ENCODE peak calls at places on chromosomes 7 and 10, in five cellular contexts. One of them, this sample, is unnamed.

GRCh38 chr10:299512-299911 is 164.3 kb downstream of the ZMYND11 start:
- DNase-seq in GM23248: no peak
- DNase-seq in brain microvascular endothelial cell: no peak
- DNase-seq in heart right ventricle: no peak
- DNase-seq in left lung: no peak
- DNase-seq in this sample: no peak

GRCh38 chr7:128361463-128362441 is at the start of gene PRRT4:
- DNase-seq in GM23248: peak; percentile 60
- DNase-seq in brain microvascular endothelial cell: no peak
- DNase-seq in heart right ventricle: no peak
- DNase-seq in left lung: no peak
- DNase-seq in this sample: no peak

GRCh38 chr10:43047288-43047970 is 29.4 kb upstream of the RET start:
- DNase-seq in GM23248: no peak
- DNase-seq in brain microvascular endothelial cell: no peak
- DNase-seq in heart right ventricle: no peak
- DNase-seq in left lung: no peak
- DNase-seq in this sample: no peak

GRCh38 chr7:7829667-7830066 is 111.3 kb upstream of the RPA3 start:
- DNase-seq in GM23248: no peak
- DNase-seq in brain microvascular endothelial cell: no peak
- DNase-seq in heart right ventricle: no peak
- DNase-seq in left lung: no peak
- DNase-seq in this sample: no peak

GRCh38 chr10:88755753-88756152 is 4.1 kb upstream of the LIPN start:
- DNase-seq in GM23248: no peak
- DNase-seq in brain microvascular endothelial cell: no peak
- DNase-seq in heart right ventricle: no peak
- DNase-seq in left lung: no peak
- DNase-seq in this sample: no peak

GRCh38 chr7:149830997-149831729 is 7.0 kb upstream of the ZNF862 start:
- DNase-seq in GM23248: no peak
- DNase-seq in brain microvascular endothelial cell: no peak
- DNase-seq in heart right ventricle: no peak
- DNase-seq in left lung: peak; percentile 22
- DNase-seq in this sample: no peak

GRCh38 chr7:154451480-154452457 is 399.6 kb downstream of the DPP6 start:
- DNase-seq in GM23248: no peak
- DNase-seq in brain microvascular endothelial cell: no peak
- DNase-seq in heart right ventricle: no peak
- DNase-seq in left lung: no peak
- DNase-seq in this sample: no peak

GRCh38 chr7:42691030-42691639 is 220.7 kb downstream of the C7orf25 start:
- DNase-seq in GM23248: peak; percentile 74
- DNase-seq in brain microvascular endothelial cell: peak; percentile 55
- DNase-seq in heart right ventricle: no peak
- DNase-seq in left lung: no peak
- DNase-seq in this sample: no peak

GRCh38 chr7:47337531-47337930 is 244.4 kb downstream of the TNS3 start:
- DNase-seq in GM23248: peak; percentile 36
- DNase-seq in brain microvascular endothelial cell: no peak
- DNase-seq in heart right ventricle: peak; percentile 42
- DNase-seq in left lung: no peak
- DNase-seq in this sample: no peak

GRCh38 chr7:32091608-32092210 is 21.5 kb upstream of the PDE1C start:
- DNase-seq in GM23248: peak; percentile 63
- DNase-seq in brain microvascular endothelial cell: no peak
- DNase-seq in heart right ventricle: no peak
- DNase-seq in left lung: no peak
- DNase-seq in this sample: no peak

GRCh38 chr7:70893422-70893821 is 238.5 kb upstream of the GALNT17 start:
- DNase-seq in GM23248: no peak
- DNase-seq in brain microvascular endothelial cell: no peak
- DNase-seq in heart right ventricle: no peak
- DNase-seq in left lung: no peak
- DNase-seq in this sample: no peak

GRCh38 chr10:1560535-1561192 is 176.7 kb downstream of the ADARB2 start:
- DNase-seq in GM23248: no peak
- DNase-seq in brain microvascular endothelial cell: no peak
- DNase-seq in heart right ventricle: no peak
- DNase-seq in left lung: no peak
- DNase-seq in this sample: no peak

GRCh38 chr7:474605-475424 is 44.8 kb downstream of the PDGFA start:
- DNase-seq in GM23248: no peak
- DNase-seq in brain microvascular endothelial cell: no peak
- DNase-seq in heart right ventricle: no peak
- DNase-seq in left lung: no peak
- DNase-seq in this sample: no peak

GRCh38 chr10:96637709-96638108 is 50.9 kb upstream of the TM9SF3 start:
- DNase-seq in GM23248: no peak
- DNase-seq in brain microvascular endothelial cell: no peak
- DNase-seq in heart right ventricle: no peak
- DNase-seq in left lung: no peak
- DNase-seq in this sample: no peak

DNA sequence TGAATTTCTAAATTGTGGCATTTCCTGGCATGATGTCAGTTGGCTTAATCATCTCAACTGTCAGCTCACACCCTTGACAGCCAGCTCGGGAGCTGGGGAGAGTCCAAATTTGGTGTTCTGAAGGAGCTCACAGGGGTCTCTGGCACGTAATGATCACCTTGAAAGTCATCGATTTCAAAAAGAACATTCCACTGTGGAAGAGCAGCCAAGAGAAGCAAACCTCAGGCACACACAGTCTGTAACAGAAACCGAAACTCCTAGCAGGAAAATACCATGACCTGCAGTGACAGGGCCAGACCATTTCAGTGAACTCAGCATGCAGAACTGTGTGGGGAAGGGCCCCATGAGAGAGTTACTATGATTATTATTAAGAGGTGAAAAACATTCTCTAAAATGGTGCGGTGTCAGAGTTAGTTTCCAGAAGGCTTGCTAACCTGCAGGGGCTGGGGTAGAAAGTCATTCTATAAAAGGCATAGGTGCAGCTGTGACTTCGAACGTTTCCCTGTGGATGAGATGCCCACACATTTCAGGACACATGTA is 26.4 kb upstream of the KLF6 start:
- DNase-seq in GM23248: peak; percentile 73
- DNase-seq in brain microvascular endothelial cell: peak; percentile 80
- DNase-seq in heart right ventricle: peak; percentile 54
- DNase-seq in left lung: no peak
- DNase-seq in this sample: no peak
- H3K27ac ChIP-seq in GM23248: peak overlapping the region; percentile 88
- H3K27ac ChIP-seq in brain microvascular endothelial cell: peak overlapping the region; percentile 92
- H3K27ac ChIP-seq in heart right ventricle: peak overlapping the region; percentile 88
- H3K27ac ChIP-seq in left lung: peak overlapping the region; percentile 87
- H3K27ac ChIP-seq in this sample: peak overlapping the region; percentile 20

GRCh38 chr10:106189254-106189653 is 975.3 kb downstream of the SORCS1 start:
- DNase-seq in GM23248: peak; percentile 50
- DNase-seq in brain microvascular endothelial cell: no peak
- DNase-seq in heart right ventricle: no peak
- DNase-seq in left lung: no peak
- DNase-seq in this sample: peak; percentile 17
- H3K27ac ChIP-seq in GM23248: no peak overlapping the region
- H3K27ac ChIP-seq in brain microvascular endothelial cell: no peak overlapping the region
- H3K27ac ChIP-seq in heart right ventricle: no peak overlapping the region
- H3K27ac ChIP-seq in left lung: no peak overlapping the region
- H3K27ac ChIP-seq in this sample: no peak overlapping the region

DNA sequence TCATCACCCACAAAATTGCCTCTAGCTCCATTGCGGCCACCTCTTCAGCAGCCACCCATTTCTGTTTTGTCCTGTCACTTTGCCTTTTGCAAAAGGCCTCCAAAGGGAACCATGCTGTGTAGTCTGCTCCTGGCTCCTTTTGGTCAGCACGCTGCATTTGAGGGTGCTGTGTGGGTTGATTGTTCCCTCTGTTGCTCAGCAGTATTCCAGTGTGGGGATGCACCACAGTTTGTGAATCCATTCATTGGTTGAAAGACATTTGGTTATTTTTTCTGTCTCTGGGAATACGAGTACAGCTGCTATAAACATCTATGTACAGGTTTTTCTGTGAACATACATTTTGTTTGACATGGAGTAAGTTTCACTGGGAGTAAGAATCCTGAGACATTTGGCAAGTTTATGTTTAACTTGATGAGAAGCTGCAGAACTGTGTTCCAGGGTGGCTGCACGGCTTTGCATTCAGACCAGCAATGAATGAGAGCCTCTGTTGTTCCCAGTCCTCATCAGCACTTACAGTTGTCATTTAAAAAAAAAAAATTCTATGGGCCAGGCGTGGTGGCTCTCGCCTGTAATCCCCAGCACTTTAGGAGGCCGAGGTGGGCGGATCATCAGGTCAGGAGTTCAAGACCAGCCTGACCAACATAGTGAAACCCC is 82.3 kb downstream of the UBE3C start:
- DNase-seq in GM23248: no peak
- DNase-seq in brain microvascular endothelial cell: no peak
- DNase-seq in heart right ventricle: no peak
- DNase-seq in left lung: no peak
- DNase-seq in this sample: no peak
- H3K27ac ChIP-seq in GM23248: no peak overlapping the region
- H3K27ac ChIP-seq in brain microvascular endothelial cell: no peak overlapping the region
- H3K27ac ChIP-seq in heart right ventricle: no peak overlapping the region
- H3K27ac ChIP-seq in left lung: no peak overlapping the region
- H3K27ac ChIP-seq in this sample: no peak overlapping the region

GRCh38 chr7:106721816-106722785 is 61.1 kb upstream of the CCDC71L start:
- DNase-seq in GM23248: no peak
- DNase-seq in brain microvascular endothelial cell: no peak
- DNase-seq in heart right ventricle: no peak
- DNase-seq in left lung: no peak
- DNase-seq in this sample: no peak

GRCh38 chr7:106717997-106718871 is 57.3 kb upstream of the CCDC71L start:
- DNase-seq in GM23248: peak; percentile 99
- DNase-seq in brain microvascular endothelial cell: peak; percentile 95
- DNase-seq in heart right ventricle: peak; percentile 36
- DNase-seq in left lung: no peak
- DNase-seq in this sample: no peak

GRCh38 chr7:106715730-106716129 is 54.8 kb upstream of the CCDC71L start:
- DNase-seq in GM23248: no peak
- DNase-seq in brain microvascular endothelial cell: no peak
- DNase-seq in heart right ventricle: no peak
- DNase-seq in left lung: no peak
- DNase-seq in this sample: no peak

GRCh38 chr7:106720641-106721040 is 59.7 kb upstream of the CCDC71L start:
- DNase-seq in GM23248: no peak
- DNase-seq in brain microvascular endothelial cell: no peak
- DNase-seq in heart right ventricle: no peak
- DNase-seq in left lung: no peak
- DNase-seq in this sample: no peak

GRCh38 chr7:106717254-106717996 is 56.5 kb upstream of the CCDC71L start:
- DNase-seq in GM23248: no peak
- DNase-seq in brain microvascular endothelial cell: no peak
- DNase-seq in heart right ventricle: no peak
- DNase-seq in left lung: no peak
- DNase-seq in this sample: no peak
- H3K27ac ChIP-seq in GM23248: peak overlapping the region; percentile 95
- H3K27ac ChIP-seq in brain microvascular endothelial cell: peak overlapping the region; percentile 92
- H3K27ac ChIP-seq in heart right ventricle: no peak overlapping the region
- H3K27ac ChIP-seq in left lung: peak overlapping the region; percentile 64
- H3K27ac ChIP-seq in this sample: no peak overlapping the region

GRCh38 chr7:50669890-50670289 is 104.7 kb upstream of the DDC start:
- DNase-seq in GM23248: no peak
- DNase-seq in brain microvascular endothelial cell: no peak
- DNase-seq in heart right ventricle: no peak
- DNase-seq in left lung: no peak
- DNase-seq in this sample: no peak

GRCh38 chr7:50673096-50673495 is 107.9 kb upstream of the DDC start:
- DNase-seq in GM23248: no peak
- DNase-seq in brain microvascular endothelial cell: no peak
- DNase-seq in heart right ventricle: no peak
- DNase-seq in left lung: no peak
- DNase-seq in this sample: no peak

GRCh38 chr7:50674299-50674698 is 108.4 kb downstream of the GRB10 start:
- DNase-seq in GM23248: no peak
- DNase-seq in brain microvascular endothelial cell: no peak
- DNase-seq in heart right ventricle: no peak
- DNase-seq in left lung: no peak
- DNase-seq in this sample: no peak

GRCh38 chr7:50671397-50671796 is 106.2 kb upstream of the DDC start:
- DNase-seq in GM23248: no peak
- DNase-seq in brain microvascular endothelial cell: no peak
- DNase-seq in heart right ventricle: no peak
- DNase-seq in left lung: no peak
- DNase-seq in this sample: no peak

GRCh38 chr7:50672045-50672444 is 106.8 kb upstream of the DDC start:
- DNase-seq in GM23248: no peak
- DNase-seq in brain microvascular endothelial cell: no peak
- DNase-seq in heart right ventricle: no peak
- DNase-seq in left lung: no peak
- DNase-seq in this sample: no peak
- H3K27ac ChIP-seq in GM23248: no peak overlapping the region
- H3K27ac ChIP-seq in brain microvascular endothelial cell: no peak overlapping the region
- H3K27ac ChIP-seq in heart right ventricle: no peak overlapping the region
- H3K27ac ChIP-seq in left lung: no peak overlapping the region
- H3K27ac ChIP-seq in this sample: no peak overlapping the region

GRCh38 chr7:139139150-139139549 is 29.6 kb upstream of the ZC3HAV1 start:
- DNase-seq in GM23248: no peak
- DNase-seq in brain microvascular endothelial cell: no peak
- DNase-seq in heart right ventricle: no peak
- DNase-seq in left lung: no peak
- DNase-seq in this sample: no peak

GRCh38 chr7:139131622-139132021 is 22.1 kb upstream of the ZC3HAV1 start:
- DNase-seq in GM23248: no peak
- DNase-seq in brain microvascular endothelial cell: no peak
- DNase-seq in heart right ventricle: no peak
- DNase-seq in left lung: no peak
- DNase-seq in this sample: no peak

GRCh38 chr7:139127648-139128047 is 18.1 kb upstream of the ZC3HAV1 start:
- DNase-seq in GM23248: no peak
- DNase-seq in brain microvascular endothelial cell: no peak
- DNase-seq in heart right ventricle: no peak
- DNase-seq in left lung: no peak
- DNase-seq in this sample: no peak

GRCh38 chr7:139133335-139134139 is 24.0 kb upstream of the ZC3HAV1 start:
- DNase-seq in GM23248: peak; percentile 96
- DNase-seq in brain microvascular endothelial cell: peak; percentile 84
- DNase-seq in heart right ventricle: peak; percentile 87
- DNase-seq in left lung: peak; percentile 90
- DNase-seq in this sample: peak; percentile 67
- H3K27ac ChIP-seq in GM23248: peak overlapping the region; percentile 75
- H3K27ac ChIP-seq in brain microvascular endothelial cell: peak overlapping the region; percentile 34
- H3K27ac ChIP-seq in heart right ventricle: peak overlapping the region; percentile 71
- H3K27ac ChIP-seq in left lung: peak overlapping the region; percentile 63
- H3K27ac ChIP-seq in this sample: peak overlapping the region; percentile 64